ENCODE peak calls at places on chromosomes 5 and 9, in ten cellular contexts. S is HCT116, T is GM12878, D is stomach, R is heart left ventricle, C is thyroid gland, A is uterus, O is body of pancreas, B is right lobe of liver, L is breast epithelium. K is an unnamed sample.

GRCh38 chr9:17135578-17135904 is 701 bp downstream of the CNTLN start:
- DNase-seq in S (no peak), T (no peak), D (no peak), R (peak), C (peak), A (no peak), O (no peak), B (no peak), L (peak), K (no peak)

GRCh38 chr9:116073826-116074225 is 79.8 kb upstream of the PAPPA start:
- DNase-seq in S (no peak), T (no peak), D (no peak), R (no peak), C (no peak), A (peak), O (no peak), B (no peak), L (peak), K (no peak)

GRCh38 chr9:123322771-123323481 is 33.1 kb upstream of the CRB2 start:
- DNase-seq in S (no peak), T (no peak), D (no peak), R (no peak), C (peak), A (no peak), O (no peak), B (no peak), L (no peak), K (no peak)

GRCh38 chr9:37290881-37291485 is 131.5 kb upstream of the GRHPR start:
- DNase-seq in S (peak), T (no peak), D (no peak), R (no peak), C (no peak), A (no peak), O (no peak), B (no peak), L (no peak), K (no peak)

GRCh38 chr5:65699338-65699737 is 22.6 kb downstream of the SGTB start:
- DNase-seq in S (no peak), T (peak), D (peak), R (no peak), C (no peak), A (no peak), O (no peak), B (no peak), L (no peak), K (no peak)

GRCh38 chr9:23779220-23779619 is 46.8 kb downstream of the ELAVL2 start:
- DNase-seq in S (no peak), T (no peak), D (no peak), R (no peak), C (no peak), A (no peak), O (no peak), B (no peak), L (no peak), K (no peak)

GRCh38 chr5:109316631-109317030 is 93.1 kb downstream of the PJA2 start:
- DNase-seq in S (peak), T (no peak), D (no peak), R (no peak), C (no peak), A (no peak), O (no peak), B (no peak), L (no peak), K (peak)

GRCh38 chr9:27179245-27179870 is 70.3 kb downstream of the TEK start:
- DNase-seq in S (no peak), T (no peak), D (no peak), R (no peak), C (no peak), A (no peak), O (no peak), B (no peak), L (no peak), K (no peak)

GRCh38 chr5:139762624-139763170 is 32.9 kb upstream of the PSD2 start:
- DNase-seq in S (no peak), T (no peak), D (no peak), R (no peak), C (no peak), A (no peak), O (no peak), B (no peak), L (no peak), K (no peak)

GRCh38 chr9:124018731-124019697 is 7.4 kb downstream of the LHX2 start:
- DNase-seq in S (no peak), T (no peak), D (no peak), R (no peak), C (no peak), A (no peak), O (no peak), B (no peak), L (no peak), K (no peak)

GRCh38 chr9:33813712-33814641 is 3.0 kb upstream of the UBE2R2 start:
- DNase-seq in S (peak), T (no peak), D (no peak), R (no peak), C (no peak), A (no peak), O (no peak), B (no peak), L (no peak), K (peak)

GRCh38 chr9:125579030-125579932 is 127.7 kb downstream of the MAPKAP1 start:
- DNase-seq in S (no peak), T (no peak), D (no peak), R (no peak), C (no peak), A (no peak), O (no peak), B (no peak), L (no peak), K (no peak)

GRCh38 chr9:125568616-125569015 is 138.4 kb downstream of the MAPKAP1 start:
- DNase-seq in S (no peak), T (no peak), D (no peak), R (no peak), C (no peak), A (no peak), O (no peak), B (no peak), L (no peak), K (no peak)

GRCh38 chr9:125570246-125570645 is 136.8 kb downstream of the MAPKAP1 start:
- DNase-seq in S (no peak), T (no peak), D (no peak), R (no peak), C (no peak), A (no peak), O (no peak), B (no peak), L (no peak), K (no peak)

GRCh38 chr9:125574136-125574877 is 132.7 kb downstream of the MAPKAP1 start:
- DNase-seq in S (no peak), T (no peak), D (no peak), R (no peak), C (no peak), A (no peak), O (no peak), B (no peak), L (no peak), K (no peak)
- TF ChIP-seq POLR2A in S (no peak), T (no peak), D (no peak), R (no peak), C (no peak), A (no peak), O (no peak), B (no peak), L (no peak), K (no peak)

GRCh38 chr9:93575706-93576295 is 583 bp upstream of the PHF2 start:
- DNase-seq in S (no peak), T (no peak), D (peak), R (peak), C (peak), A (peak), O (peak), B (peak), L (peak), K (peak)
- TF ChIP-seq POLR2A in S (no peak), T (peak), D (no peak), R (no peak), C (peak), A (no peak), O (peak), B (peak), L (no peak), K (no peak)

DNA sequence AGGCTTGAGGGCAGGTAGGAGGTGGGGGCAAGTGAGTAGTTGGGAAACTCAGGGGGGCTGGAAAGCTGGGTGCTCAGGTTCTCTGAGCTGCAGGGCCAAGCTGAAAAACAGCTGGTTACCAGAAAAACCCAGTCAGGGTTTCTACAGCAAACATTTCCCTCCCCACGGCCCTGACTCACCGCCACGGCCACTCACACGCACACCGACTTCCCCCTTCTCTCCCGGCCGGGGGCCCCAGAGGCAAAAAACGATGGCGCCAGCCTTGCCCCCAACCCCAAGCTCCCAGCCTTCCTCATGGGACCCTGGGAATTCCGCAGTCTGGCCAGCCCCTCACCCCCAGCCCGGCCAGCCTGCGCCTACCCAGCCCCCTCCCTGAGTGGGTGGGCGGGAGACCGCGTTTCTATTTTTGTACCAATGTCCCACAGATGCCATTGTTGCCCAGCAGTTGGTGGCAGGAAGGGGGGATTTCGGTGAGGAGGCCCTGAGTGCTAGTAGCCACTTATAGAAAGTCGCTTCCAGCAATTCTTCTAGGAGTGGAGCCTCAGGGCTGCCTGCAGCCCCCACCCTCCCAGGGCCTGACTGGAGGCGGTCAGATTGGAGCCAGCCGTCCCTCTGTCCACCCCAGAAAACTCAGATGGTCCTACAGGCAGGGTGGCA is 18.4 kb downstream of the ENG start:
- DNase-seq in S (no peak), T (no peak), D (no peak), R (no peak), C (no peak), A (peak), O (no peak), B (no peak), L (no peak), K (no peak)
- TF ChIP-seq POLR2A in S (no peak), T (no peak), D (no peak), R (no peak), C (no peak), A (no peak), O (no peak), B (no peak), L (no peak), K (no peak)

GRCh38 chr9:113622038-113622437 is 158.5 kb downstream of the RGS3 start:
- DNase-seq in S (no peak), T (no peak), D (no peak), R (peak), C (no peak), A (no peak), O (no peak), B (no peak), L (no peak), K (no peak)

GRCh38 chr9:113620016-113620376 is 156.5 kb downstream of the RGS3 start:
- DNase-seq in S (no peak), T (no peak), D (no peak), R (peak), C (peak), A (no peak), O (no peak), B (no peak), L (no peak), K (no peak)

GRCh38 chr9:113620377-113621161 is 157.0 kb downstream of the RGS3 start:
- DNase-seq in S (peak), T (no peak), D (peak), R (peak), C (peak), A (peak), O (peak), B (peak), L (peak), K (no peak)

GRCh38 chr9:113622600-113623400 is 159.3 kb downstream of the RGS3 start:
- DNase-seq in S (peak), T (peak), D (no peak), R (peak), C (no peak), A (no peak), O (peak), B (peak), L (no peak), K (peak)

GRCh38 chr9:113621309-113621791 is 157.8 kb downstream of the RGS3 start:
- DNase-seq in S (no peak), T (no peak), D (no peak), R (peak), C (peak), A (peak), O (peak), B (peak), L (peak), K (no peak)
- TF ChIP-seq POLR2A in S (no peak), T (no peak), D (no peak), R (no peak), C (peak), A (no peak), O (no peak), B (no peak), L (no peak), K (no peak)

GRCh38 chr9:94867842-94868312 is 141.4 kb downstream of the AOPEP start:
- DNase-seq in S (no peak), T (no peak), D (no peak), R (no peak), C (no peak), A (no peak), O (no peak), B (no peak), L (no peak), K (peak)
- TF ChIP-seq POLR2A in S (no peak), T (no peak), D (no peak), R (no peak), C (no peak), A (no peak), O (no peak), B (no peak), L (no peak), K (no peak)

DNA sequence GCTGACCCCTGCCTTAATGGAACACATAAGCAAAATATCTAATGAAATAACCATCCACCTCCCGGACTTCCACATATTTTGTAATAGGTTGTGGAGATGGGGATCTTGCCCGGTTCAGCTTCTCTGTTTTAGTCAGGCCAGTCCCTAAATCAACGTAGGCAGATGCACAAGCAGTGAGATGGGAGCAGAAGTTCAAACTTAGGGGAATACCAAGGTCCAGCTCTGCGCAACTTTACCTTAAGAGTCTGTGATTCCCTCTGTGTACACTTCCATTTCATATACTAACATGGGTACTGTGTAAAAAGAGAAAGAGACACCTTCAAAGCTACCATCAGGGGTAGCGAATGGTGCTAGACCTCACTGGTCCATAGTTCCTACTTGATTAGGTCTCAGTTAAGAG is 110.9 kb downstream of the NTRK2 start:
- DNase-seq in S (no peak), T (no peak), D (no peak), R (no peak), C (no peak), A (no peak), O (no peak), B (no peak), L (no peak), K (no peak)
- TF ChIP-seq POLR2A in S (no peak), T (no peak), D (no peak), R (no peak), C (no peak), A (no peak), O (no peak), B (no peak), L (no peak), K (no peak)

DNA sequence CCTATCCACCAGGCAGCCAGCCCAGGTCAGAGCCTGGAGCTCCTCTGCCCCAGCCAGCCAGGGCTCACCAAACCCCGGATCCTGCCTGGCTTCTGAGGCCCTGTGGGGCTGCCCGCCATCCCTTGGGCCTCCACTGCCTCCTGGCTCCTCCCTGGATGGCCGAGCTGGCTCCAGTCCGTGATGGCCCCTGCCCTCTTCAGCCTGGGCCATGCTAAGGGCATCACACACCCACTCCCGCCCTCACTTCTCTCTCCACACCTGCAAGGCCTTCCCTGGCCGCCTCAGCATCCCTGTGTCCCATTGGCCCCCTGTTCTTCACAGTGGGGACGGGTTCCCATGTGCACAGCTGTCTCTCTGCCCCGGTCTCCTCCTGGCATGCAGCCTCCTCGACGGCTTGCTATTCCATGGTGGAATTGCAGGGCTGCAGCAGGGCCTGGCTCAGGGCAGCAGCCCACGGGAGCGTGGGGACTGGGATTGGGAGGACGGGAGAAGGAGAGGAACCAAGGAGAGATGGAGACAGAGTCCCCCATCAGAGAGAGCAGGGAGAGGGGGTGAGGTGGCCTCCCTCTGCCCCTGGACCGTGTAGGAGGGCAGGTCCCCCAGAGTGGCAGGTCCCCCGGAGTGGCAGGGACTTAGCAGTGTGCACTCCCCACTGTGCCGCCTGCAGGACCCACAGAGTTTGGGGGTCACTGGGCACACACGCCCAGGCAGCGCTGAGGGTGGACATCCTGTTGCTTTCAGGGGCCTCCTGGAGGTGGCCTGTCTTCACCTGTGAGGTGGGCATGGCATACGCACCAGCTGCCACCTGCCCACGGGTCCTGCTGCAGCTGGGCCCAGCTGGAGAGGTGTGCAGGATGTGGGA is 16.7 kb upstream of the RNU6ATAC start:
- DNase-seq in S (no peak), T (no peak), D (no peak), R (no peak), C (no peak), A (no peak), O (peak), B (peak), L (no peak), K (no peak)
- TF ChIP-seq POLR2A in S (no peak), T (no peak), D (no peak), R (no peak), C (no peak), A (no peak), O (no peak), B (no peak), L (no peak), K (no peak)

DNA sequence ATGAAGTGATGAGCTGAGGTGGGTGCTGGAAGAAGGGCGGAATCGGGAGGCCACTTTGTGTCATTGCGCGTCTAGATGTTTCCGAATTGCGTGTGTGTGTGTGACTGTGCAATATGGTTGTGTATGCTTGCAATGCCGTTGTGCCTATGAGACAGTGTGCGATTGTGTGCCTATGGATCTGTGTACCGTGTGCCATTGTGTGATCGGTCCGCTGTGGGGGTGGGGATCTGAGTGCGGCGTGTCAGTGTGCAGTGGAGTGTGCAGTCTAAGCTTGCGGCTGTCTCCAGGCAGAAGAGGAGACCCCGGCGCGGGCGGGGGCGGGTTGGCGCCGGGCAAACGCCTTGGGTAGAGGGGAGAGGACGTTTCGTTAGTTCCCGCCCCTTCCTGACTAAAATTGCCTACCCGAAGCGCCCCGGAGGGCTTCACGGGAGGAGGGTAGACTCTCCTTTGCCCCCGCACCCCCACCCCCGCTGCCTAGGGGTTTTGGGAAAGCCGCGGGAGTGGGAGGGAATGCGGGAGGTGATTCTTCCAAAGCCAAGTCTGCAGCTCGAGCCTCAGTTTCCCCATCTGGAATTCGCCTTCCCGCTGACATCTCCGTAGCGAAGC is 24.2 kb downstream of the PCDHGC5 start:
- DNase-seq in S (no peak), T (no peak), D (no peak), R (peak), C (peak), A (no peak), O (peak), B (peak), L (no peak), K (no peak)
- TF ChIP-seq POLR2A in S (no peak), T (peak), D (no peak), R (no peak), C (no peak), A (peak), O (peak), B (no peak), L (no peak), K (no peak)

K was measured in H54.